ENCODE peak calls at places on chromosomes 6 and 20, in seven cellular contexts. One of them, this sample, is unnamed.
A peak's percentile ranks its signal among the peaks of the same experiment; 100 is the strongest.

GRCh38 chr20:37317316-37317715 is 27.9 kb downstream of the MANBAL start:
- DNase-seq in IMR-90: no peak
- DNase-seq in mesendoderm: no peak
- DNase-seq in H9: no peak
- DNase-seq in H1: no peak
- DNase-seq in trophoblast cell: no peak
- DNase-seq in mesenchymal stem cell: no peak
- DNase-seq in this sample: no peak

GRCh38 chr6:139335447-139336210 is 38.8 kb downstream of the CITED2 start:
- DNase-seq in IMR-90: no peak
- DNase-seq in mesendoderm: no peak
- DNase-seq in H9: no peak
- DNase-seq in H1: no peak
- DNase-seq in trophoblast cell: no peak
- DNase-seq in mesenchymal stem cell: no peak
- DNase-seq in this sample: no peak

GRCh38 chr6:84052204-84052882 is 18.8 kb downstream of the MRAP2 start:
- DNase-seq in IMR-90: peak; percentile 50
- DNase-seq in mesendoderm: peak; percentile 94
- DNase-seq in H9: peak; percentile 82
- DNase-seq in H1: peak; percentile 64
- DNase-seq in trophoblast cell: no peak
- DNase-seq in mesenchymal stem cell: no peak
- DNase-seq in this sample: peak; percentile 76

GRCh38 chr6:26071135-26071534 is 16.1 kb upstream of the HFE start:
- DNase-seq in IMR-90: no peak
- DNase-seq in mesendoderm: no peak
- DNase-seq in H9: no peak
- DNase-seq in H1: no peak
- DNase-seq in trophoblast cell: no peak
- DNase-seq in mesenchymal stem cell: no peak
- DNase-seq in this sample: no peak

GRCh38 chr6:4055420-4056041 is 23.4 kb downstream of the FAM217A start:
- DNase-seq in IMR-90: peak; percentile 89
- DNase-seq in mesendoderm: peak; percentile 29
- DNase-seq in H9: no peak
- DNase-seq in H1: no peak
- DNase-seq in trophoblast cell: peak; percentile 37
- DNase-seq in mesenchymal stem cell: peak; percentile 84
- DNase-seq in this sample: no peak

GRCh38 chr6:154341876-154342275 is 14.7 kb downstream of the IPCEF1 start:
- DNase-seq in IMR-90: peak; percentile 14
- DNase-seq in mesendoderm: peak; percentile 41
- DNase-seq in H9: no peak
- DNase-seq in H1: no peak
- DNase-seq in trophoblast cell: no peak
- DNase-seq in mesenchymal stem cell: peak; percentile 6
- DNase-seq in this sample: no peak

GRCh38 chr6:117128052-117128451 is 137.3 kb upstream of the VGLL2 start:
- DNase-seq in IMR-90: no peak
- DNase-seq in mesendoderm: no peak
- DNase-seq in H9: no peak
- DNase-seq in H1: no peak
- DNase-seq in trophoblast cell: no peak
- DNase-seq in mesenchymal stem cell: no peak
- DNase-seq in this sample: no peak

GRCh38 chr20:6533321-6533720 is 234.2 kb upstream of the BMP2 start:
- DNase-seq in IMR-90: peak; percentile 78
- DNase-seq in mesendoderm: no peak
- DNase-seq in H9: no peak
- DNase-seq in H1: no peak
- DNase-seq in trophoblast cell: no peak
- DNase-seq in mesenchymal stem cell: peak; percentile 87
- DNase-seq in this sample: no peak

GRCh38 chr6:45599053-45599452 is 221.3 kb upstream of the SUPT3H start:
- DNase-seq in IMR-90: no peak
- DNase-seq in mesendoderm: no peak
- DNase-seq in H9: no peak
- DNase-seq in H1: no peak
- DNase-seq in trophoblast cell: no peak
- DNase-seq in mesenchymal stem cell: no peak
- DNase-seq in this sample: no peak

GRCh38 chr6:149437212-149437611 is 37.1 kb downstream of the SUMO4 start:
- DNase-seq in IMR-90: no peak
- DNase-seq in mesendoderm: no peak
- DNase-seq in H9: no peak
- DNase-seq in H1: no peak
- DNase-seq in trophoblast cell: no peak
- DNase-seq in mesenchymal stem cell: no peak
- DNase-seq in this sample: no peak

GRCh38 chr6:18469486-18469885 is 82.3 kb downstream of the RNF144B start:
- DNase-seq in IMR-90: no peak
- DNase-seq in mesendoderm: no peak
- DNase-seq in H9: no peak
- DNase-seq in H1: no peak
- DNase-seq in trophoblast cell: no peak
- DNase-seq in mesenchymal stem cell: no peak
- DNase-seq in this sample: no peak

DNA sequence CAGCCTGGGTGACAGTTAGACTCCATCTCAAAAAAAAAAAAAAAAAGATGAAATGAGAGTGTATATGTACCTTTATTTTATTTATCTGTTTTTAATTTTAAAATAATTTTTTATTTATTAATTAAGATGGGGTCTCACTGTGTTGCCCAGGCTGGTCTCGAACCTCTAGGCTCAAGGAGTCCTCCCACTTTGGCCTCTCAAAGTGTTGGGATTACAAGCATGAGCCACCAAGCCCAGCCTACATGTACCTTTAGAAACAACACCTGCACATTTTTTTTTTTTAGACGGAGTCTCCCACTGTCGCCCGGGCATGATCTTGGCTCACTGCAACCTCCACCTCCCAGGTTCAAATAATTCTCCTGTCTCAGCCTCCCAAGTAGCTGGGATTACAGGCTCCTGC is 12.1 kb upstream of the PARD6B start:
- DNase-seq in IMR-90: no peak
- DNase-seq in mesendoderm: no peak
- DNase-seq in H9: no peak
- DNase-seq in H1: no peak
- DNase-seq in trophoblast cell: no peak
- DNase-seq in mesenchymal stem cell: no peak
- DNase-seq in this sample: no peak
- H2BK120ac ChIP-seq in IMR-90: no peak overlapping the region
- H2BK120ac ChIP-seq in mesendoderm: no peak overlapping the region
- H2BK120ac ChIP-seq in H9: no peak overlapping the region
- H2BK120ac ChIP-seq in H1: no peak overlapping the region
- H2BK120ac ChIP-seq in trophoblast cell: no peak overlapping the region
- H2BK120ac ChIP-seq in mesenchymal stem cell: no peak overlapping the region
- H2BK120ac ChIP-seq in this sample: no peak overlapping the region

GRCh38 chr20:53755733-53756523 is 162.3 kb upstream of the ZNF217 start:
- DNase-seq in IMR-90: no peak
- DNase-seq in mesendoderm: no peak
- DNase-seq in H9: no peak
- DNase-seq in H1: no peak
- DNase-seq in trophoblast cell: no peak
- DNase-seq in mesenchymal stem cell: no peak
- DNase-seq in this sample: no peak
- H4K8ac ChIP-seq in IMR-90: no peak overlapping the region
- H4K8ac ChIP-seq in mesendoderm: no peak overlapping the region
- H4K8ac ChIP-seq in H9: no peak overlapping the region
- H4K8ac ChIP-seq in H1: no peak overlapping the region
- H4K8ac ChIP-seq in trophoblast cell: no peak overlapping the region
- H4K8ac ChIP-seq in mesenchymal stem cell: no peak overlapping the region
- H4K8ac ChIP-seq in this sample: no peak overlapping the region

DNA sequence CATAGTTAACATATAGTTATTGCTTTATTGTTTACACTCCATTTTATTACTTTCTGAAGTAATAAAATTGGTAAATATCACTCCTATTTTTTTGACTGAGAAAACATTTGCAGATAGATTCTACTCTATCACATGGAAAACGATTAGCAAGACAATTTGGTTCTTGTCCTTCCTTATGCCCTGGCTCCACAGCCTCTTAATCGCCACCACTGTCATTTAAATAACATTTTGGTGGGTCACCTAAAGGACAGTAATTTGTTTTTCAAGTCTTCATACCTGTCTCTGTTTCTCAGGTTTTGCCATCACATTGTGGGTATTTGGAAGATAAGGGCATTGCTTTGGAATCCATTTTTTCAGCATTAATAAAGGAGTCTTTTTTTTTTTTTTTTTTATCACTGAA is 521.5 kb upstream of the IRAK1BP1 start:
- DNase-seq in IMR-90: no peak
- DNase-seq in mesendoderm: no peak
- DNase-seq in H9: no peak
- DNase-seq in H1: no peak
- DNase-seq in trophoblast cell: no peak
- DNase-seq in mesenchymal stem cell: no peak
- DNase-seq in this sample: no peak
- H2BK120ac ChIP-seq in IMR-90: no peak overlapping the region
- H2BK120ac ChIP-seq in mesendoderm: no peak overlapping the region
- H2BK120ac ChIP-seq in H9: no peak overlapping the region
- H2BK120ac ChIP-seq in H1: no peak overlapping the region
- H2BK120ac ChIP-seq in trophoblast cell: no peak overlapping the region
- H2BK120ac ChIP-seq in mesenchymal stem cell: no peak overlapping the region
- H2BK120ac ChIP-seq in this sample: no peak overlapping the region

GRCh38 chr6:87912102-87912501 is 135.5 kb upstream of the SPACA1 start:
- DNase-seq in IMR-90: no peak
- DNase-seq in mesendoderm: no peak
- DNase-seq in H9: no peak
- DNase-seq in H1: no peak
- DNase-seq in trophoblast cell: no peak
- DNase-seq in mesenchymal stem cell: no peak
- DNase-seq in this sample: no peak
- H4K8ac ChIP-seq in IMR-90: no peak overlapping the region
- H4K8ac ChIP-seq in mesendoderm: no peak overlapping the region
- H4K8ac ChIP-seq in H9: no peak overlapping the region
- H4K8ac ChIP-seq in H1: no peak overlapping the region
- H4K8ac ChIP-seq in trophoblast cell: no peak overlapping the region
- H4K8ac ChIP-seq in mesenchymal stem cell: no peak overlapping the region
- H4K8ac ChIP-seq in this sample: no peak overlapping the region

GRCh38 chr20:5002077-5002413 is 735 bp upstream of the SLC23A2 start:
- DNase-seq in IMR-90: no peak
- DNase-seq in mesendoderm: peak; percentile 57
- DNase-seq in H9: peak; percentile 81
- DNase-seq in H1: no peak
- DNase-seq in trophoblast cell: no peak
- DNase-seq in mesenchymal stem cell: no peak
- DNase-seq in this sample: no peak
- H2BK120ac ChIP-seq in IMR-90: no peak overlapping the region
- H2BK120ac ChIP-seq in mesendoderm: no peak overlapping the region
- H2BK120ac ChIP-seq in H9: no peak overlapping the region
- H2BK120ac ChIP-seq in H1: no peak overlapping the region
- H2BK120ac ChIP-seq in trophoblast cell: no peak overlapping the region
- H2BK120ac ChIP-seq in mesenchymal stem cell: no peak overlapping the region
- H2BK120ac ChIP-seq in this sample: no peak overlapping the region

DNA sequence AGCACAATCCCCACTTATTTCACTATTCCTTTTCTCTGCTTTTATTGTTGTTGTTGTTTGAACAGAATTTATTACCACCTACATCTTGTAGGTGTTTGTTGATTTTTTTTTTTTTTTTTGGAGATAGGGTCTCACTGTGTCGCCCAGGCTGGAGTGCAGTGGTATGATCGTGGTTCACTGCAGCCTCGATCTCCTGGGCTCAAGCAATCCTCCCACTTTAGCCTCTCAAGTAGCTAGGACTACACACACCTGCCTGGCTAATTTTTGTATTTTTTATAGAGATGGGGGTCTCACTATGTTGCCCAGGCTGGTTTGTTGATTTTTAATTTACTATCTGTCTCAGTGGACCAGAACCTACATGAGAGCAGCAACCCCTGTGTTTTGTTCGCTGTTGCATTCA is 3.6 kb downstream of the ZSCAN12 start:
- DNase-seq in IMR-90: no peak
- DNase-seq in mesendoderm: no peak
- DNase-seq in H9: no peak
- DNase-seq in H1: no peak
- DNase-seq in trophoblast cell: no peak
- DNase-seq in mesenchymal stem cell: no peak
- DNase-seq in this sample: no peak
- H4K8ac ChIP-seq in IMR-90: no peak overlapping the region
- H4K8ac ChIP-seq in mesendoderm: no peak overlapping the region
- H4K8ac ChIP-seq in H9: no peak overlapping the region
- H4K8ac ChIP-seq in H1: no peak overlapping the region
- H4K8ac ChIP-seq in trophoblast cell: no peak overlapping the region
- H4K8ac ChIP-seq in mesenchymal stem cell: no peak overlapping the region
- H4K8ac ChIP-seq in this sample: no peak overlapping the region

DNA sequence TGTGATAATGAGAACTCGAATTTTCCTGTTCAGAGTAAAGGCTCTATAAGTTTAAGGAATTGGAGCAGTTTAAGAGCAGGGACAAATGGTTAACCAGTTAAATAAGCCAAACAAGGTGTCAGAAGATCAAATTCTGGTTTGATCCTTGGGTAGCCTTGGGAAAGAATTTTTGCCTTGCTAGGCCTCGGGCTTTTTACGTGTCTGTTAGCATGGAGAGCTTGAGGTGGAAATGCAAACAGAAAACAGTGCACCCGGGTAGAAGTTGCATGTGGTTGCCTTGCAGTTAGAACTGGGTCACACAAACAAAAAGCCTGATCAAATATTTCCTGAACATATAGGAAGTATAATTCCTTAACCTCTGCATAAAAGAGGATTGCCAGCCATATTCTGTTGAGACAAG is 58.3 kb downstream of the RIN2 start:
- DNase-seq in IMR-90: no peak
- DNase-seq in mesendoderm: no peak
- DNase-seq in H9: no peak
- DNase-seq in H1: no peak
- DNase-seq in trophoblast cell: no peak
- DNase-seq in mesenchymal stem cell: peak; percentile 65
- DNase-seq in this sample: no peak
- H2BK120ac ChIP-seq in IMR-90: peak overlapping the region; percentile 99
- H2BK120ac ChIP-seq in mesendoderm: no peak overlapping the region
- H2BK120ac ChIP-seq in H9: no peak overlapping the region
- H2BK120ac ChIP-seq in H1: no peak overlapping the region
- H2BK120ac ChIP-seq in trophoblast cell: no peak overlapping the region
- H2BK120ac ChIP-seq in mesenchymal stem cell: peak overlapping the region; percentile 82
- H2BK120ac ChIP-seq in this sample: no peak overlapping the region